ENCODE peak calls at places on chromosomes 5 and 9, in five cellular contexts. V is psoas muscle, U is left ventricle myocardium inferior, D is heart left ventricle, H is neural progenitor cell. A is an unnamed sample. For H3K27me3, the result is how much of the 10 kb centered on the place peaks cover.

GRCh38 chr5:62690421-62690820 is 111.8 kb downstream of the LRRC70 start:
- DNase-seq in V (no peak), U (no peak), D (no peak), H (peak), A (no peak)

GRCh38 chr5:56052735-56053134 is 58.0 kb upstream of the IL6ST start:
- DNase-seq in V (no peak), U (no peak), D (no peak), H (no peak), A (no peak)

GRCh38 chr5:83467315-83468044 is 4.1 kb upstream of the VCAN start:
- DNase-seq in V (peak), U (peak), D (peak), H (peak), A (peak)

GRCh38 chr9:34664281-34665108 is 2.0 kb upstream of the CCL27 start:
- DNase-seq in V (peak), U (peak), D (peak), H (peak), A (peak)

GRCh38 chr9:14593406-14593805 is 99.8 kb downstream of the ZDHHC21 start:
- DNase-seq in V (no peak), U (no peak), D (no peak), H (no peak), A (no peak)

GRCh38 chr5:112697301-112697700 is 40.4 kb upstream of the APC start:
- DNase-seq in V (no peak), U (no peak), D (no peak), H (no peak), A (no peak)

GRCh38 chr9:33661186-33661585 is 134.2 kb upstream of the PRSS3 start:
- DNase-seq in V (no peak), U (no peak), D (no peak), H (no peak), A (no peak)

GRCh38 chr9:90024419-90024818 is 419.6 kb downstream of the GADD45G start:
- DNase-seq in V (no peak), U (no peak), D (no peak), H (no peak), A (no peak)

DNA sequence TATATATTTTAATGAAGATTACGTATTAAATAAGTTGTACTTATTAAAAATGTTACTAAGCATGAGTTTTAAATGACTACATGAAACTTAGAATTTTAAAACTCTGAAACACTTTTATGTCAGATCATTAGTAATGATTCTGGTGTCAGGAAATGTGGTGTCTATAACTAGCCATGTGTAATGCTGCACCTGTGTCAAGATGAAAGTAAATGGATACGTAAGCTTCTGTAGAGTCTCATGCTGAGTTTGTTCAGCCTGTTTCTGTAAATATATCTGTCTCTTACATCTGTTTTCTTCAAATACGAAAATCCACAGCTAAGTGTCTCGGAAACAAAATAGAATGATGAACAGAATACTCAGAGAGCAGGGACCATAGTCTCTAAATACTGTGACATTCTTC is 278.0 kb upstream of the SMC2 start:
- DNase-seq in V (no peak), U (no peak), D (no peak), H (no peak), A (no peak)
- H3K27ac ChIP-seq in V (no peak), U (no peak), D (no peak), H (no peak), A (no peak)

GRCh38 chr5:13278148-13278547 is 666.3 kb downstream of the DNAH5 start:
- DNase-seq in V (no peak), U (no peak), D (no peak), H (no peak), A (no peak)
- TF ChIP-seq CTCF in V (no peak), U (no peak), D (no peak), H (peak), A (no peak)

DNA sequence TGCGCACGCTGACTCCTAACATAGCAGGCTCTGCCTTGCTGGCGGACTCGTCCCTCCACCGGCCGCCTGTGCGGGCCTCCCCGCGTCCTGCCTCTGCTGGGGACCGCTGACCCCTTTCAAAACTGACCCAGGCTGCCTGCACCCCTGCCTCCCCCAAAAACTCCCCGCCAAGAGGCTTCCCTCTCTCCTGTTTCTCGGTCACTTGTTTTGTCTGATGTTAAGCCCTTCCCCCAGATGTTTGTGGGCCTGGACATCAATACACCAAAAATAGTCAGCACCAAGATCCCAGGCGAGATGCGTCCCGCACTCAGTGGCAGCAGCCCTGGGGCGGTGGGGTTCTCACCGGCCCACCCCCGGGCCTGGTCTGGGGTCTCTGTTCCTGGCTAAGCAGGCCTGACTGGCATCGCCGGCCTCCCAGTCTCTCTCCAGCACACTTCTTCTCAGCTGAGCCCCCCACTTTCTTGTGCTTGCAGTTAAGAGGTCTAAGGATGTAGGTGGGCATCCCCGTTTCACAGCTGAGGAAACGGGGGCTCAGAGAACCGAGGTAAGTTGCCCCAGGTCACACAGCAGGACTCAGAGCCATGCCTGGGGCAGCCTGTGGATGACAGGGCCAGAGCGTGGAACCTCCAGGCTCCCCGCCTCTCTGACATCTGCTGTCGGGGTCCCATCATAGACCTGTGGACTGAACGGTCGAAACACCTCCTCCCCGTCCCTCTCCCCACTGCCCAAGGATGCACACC is 17.0 kb downstream of the FIBCD1 start:
- DNase-seq in V (no peak), U (no peak), D (no peak), H (no peak), A (no peak)
- H3K27me3 ChIP-seq in V (under half), U (half or more), D (under half), H (under half), A (half or more)

GRCh38 chr5:38655691-38656090 is 99.2 kb upstream of the LIFR start:
- DNase-seq in V (no peak), U (no peak), D (no peak), H (peak), A (no peak)
- H3K27ac ChIP-seq in V (no peak), U (no peak), D (no peak), H (no peak), A (no peak)